ENCODE peak calls at places on chromosomes 7 and 10, in eight cellular contexts. J is HTR-8/SVneo, A is glutamatergic neuron, D is OCI-LY7, Z is body of pancreas, W is germinal center, R is AG04450, V is fibroblast of pulmonary artery. X is an unnamed sample.

GRCh38 chr10:45599021-45599603 is 73.5 kb downstream of the ZFAND4 start:
- DNase-seq in J (no peak), A (no peak), D (no peak), Z (no peak), W (no peak), R (no peak), V (no peak), X (no peak)

GRCh38 chr10:19488592-19489280 is 327.5 kb upstream of the PLXDC2 start:
- DNase-seq in J (no peak), A (peak), D (no peak), Z (peak), W (no peak), R (no peak), V (no peak), X (no peak)

GRCh38 chr10:43065761-43066160 is 11.1 kb upstream of the RET start:
- DNase-seq in J (no peak), A (no peak), D (no peak), Z (no peak), W (no peak), R (no peak), V (no peak), X (no peak)

GRCh38 chr10:12130237-12130872 is 878 bp downstream of the SEC61A2 start:
- DNase-seq in J (peak), A (peak), D (peak), Z (no peak), W (peak), R (peak), V (peak), X (no peak)

GRCh38 chr7:73707045-73707631 is 12.3 kb downstream of the STX1A start:
- DNase-seq in J (no peak), A (peak), D (no peak), Z (peak), W (peak), R (no peak), V (no peak), X (peak)

GRCh38 chr7:42877852-42878251 is 34.0 kb downstream of the C7orf25 start:
- DNase-seq in J (no peak), A (no peak), D (no peak), Z (no peak), W (no peak), R (no peak), V (no peak), X (no peak)

GRCh38 chr7:157978766-157979165 is 608.9 kb downstream of the PTPRN2 start:
- DNase-seq in J (no peak), A (no peak), D (no peak), Z (no peak), W (no peak), R (no peak), V (no peak), X (no peak)

GRCh38 chr7:98617960-98618418 is 904 bp downstream of the NPTX2 start:
- DNase-seq in J (no peak), A (peak), D (no peak), Z (no peak), W (no peak), R (no peak), V (no peak), X (no peak)

GRCh38 chr10:126749030-126749655 is 78.7 kb upstream of the C10orf90 start:
- DNase-seq in J (peak), A (peak), D (peak), Z (peak), W (peak), R (peak), V (peak), X (no peak)

GRCh38 chr7:106032295-106032694 is 69.2 kb downstream of the CDHR3 start:
- DNase-seq in J (no peak), A (no peak), D (no peak), Z (no peak), W (no peak), R (no peak), V (no peak), X (no peak)

GRCh38 chr7:101121996-101122932 is 4.6 kb upstream of the SERPINE1 start:
- DNase-seq in J (no peak), A (no peak), D (no peak), Z (peak), W (no peak), R (peak), V (peak), X (no peak)

GRCh38 chr10:26879744-26880143 is 19.0 kb upstream of the ABI1 start:
- DNase-seq in J (no peak), A (no peak), D (peak), Z (peak), W (no peak), R (no peak), V (no peak), X (no peak)

GRCh38 chr7:45020915-45021314 is 20.9 kb downstream of the CCM2 start:
- DNase-seq in J (no peak), A (no peak), D (no peak), Z (no peak), W (no peak), R (no peak), V (no peak), X (no peak)

GRCh38 chr7:36084485-36085091 is 68.5 kb upstream of the EEPD1 start:
- DNase-seq in J (peak), A (peak), D (no peak), Z (peak), W (no peak), R (no peak), V (peak), X (no peak)

GRCh38 chr10:34507217-34507616 is 307.9 kb downstream of the PARD3 start:
- DNase-seq in J (no peak), A (no peak), D (no peak), Z (no peak), W (no peak), R (no peak), V (no peak), X (no peak)

GRCh38 chr7:128254470-128254869 is 13.4 kb downstream of the LEP start:
- DNase-seq in J (no peak), A (no peak), D (no peak), Z (no peak), W (no peak), R (no peak), V (no peak), X (no peak)

GRCh38 chr7:45589915-45590678 is 15.9 kb downstream of the ADCY1 start:
- DNase-seq in J (no peak), A (no peak), D (no peak), Z (no peak), W (no peak), R (no peak), V (no peak), X (no peak)

GRCh38 chr10:624605-625334 is 64.7 kb downstream of the DIP2C start:
- DNase-seq in J (peak), A (peak), D (no peak), Z (peak), W (no peak), R (peak), V (peak), X (no peak)

GRCh38 chr10:44382131-44382858 is 2.6 kb downstream of the CXCL12 start:
- DNase-seq in J (no peak), A (no peak), D (no peak), Z (no peak), W (no peak), R (no peak), V (no peak), X (no peak)

GRCh38 chr10:87700031-87700796 is 40.5 kb downstream of the PAPSS2 start:
- DNase-seq in J (peak), A (no peak), D (no peak), Z (no peak), W (no peak), R (no peak), V (peak), X (no peak)

GRCh38 chr10:7424315-7424714 is 13.5 kb upstream of the SFMBT2 start:
- DNase-seq in J (no peak), A (no peak), D (peak), Z (no peak), W (no peak), R (no peak), V (no peak), X (no peak)

GRCh38 chr7:5690931-5691461 is 90.5 kb downstream of the RNF216 start:
- DNase-seq in J (no peak), A (no peak), D (no peak), Z (peak), W (no peak), R (no peak), V (no peak), X (no peak)

GRCh38 chr10:124719213-124719851 is 24.8 kb downstream of the FAM53B start:
- DNase-seq in J (no peak), A (no peak), D (peak), Z (peak), W (peak), R (no peak), V (peak), X (no peak)

GRCh38 chr7:74023037-74023436 is 4.9 kb upstream of the ELN start:
- DNase-seq in J (peak), A (peak), D (no peak), Z (peak), W (no peak), R (no peak), V (peak), X (no peak)

GRCh38 chr7:155377071-155377836 is 79.6 kb downstream of the INSIG1 start:
- DNase-seq in J (no peak), A (no peak), D (no peak), Z (no peak), W (no peak), R (no peak), V (no peak), X (no peak)

GRCh38 chr10:89600041-89600440 is 45.0 kb downstream of the PANK1 start:
- DNase-seq in J (no peak), A (no peak), D (no peak), Z (no peak), W (no peak), R (no peak), V (no peak), X (no peak)

GRCh38 chr10:89887830-89888229 is 186.4 kb downstream of the KIF20B start:
- DNase-seq in J (no peak), A (no peak), D (no peak), Z (no peak), W (no peak), R (no peak), V (no peak), X (no peak)

GRCh38 chr7:134016223-134016941 is 110.8 kb upstream of the LRGUK start:
- DNase-seq in J (peak), A (peak), D (peak), Z (peak), W (no peak), R (no peak), V (peak), X (peak)